ENCODE peak calls at places on chromosomes 12 and 14, in six cellular contexts. One of them, this sample, is unnamed.

GRCh38 chr14:68522510-68523325 is 270.1 kb downstream of the ZFP36L1 start:
- DNase-seq in adrenal gland: no peak
- DNase-seq in tibial nerve: no peak
- DNase-seq in GM12892: no peak
- DNase-seq in A549: no peak
- DNase-seq in heart left ventricle: no peak
- DNase-seq in this sample: no peak

GRCh38 chr12:30515351-30515750 is 180.3 kb downstream of the IPO8 start:
- DNase-seq in heart left ventricle: no peak
- DNase-seq in A549: peak
- DNase-seq in tibial nerve: no peak
- DNase-seq in adrenal gland: no peak
- DNase-seq in GM12892: no peak
- DNase-seq in this sample: no peak

GRCh38 chr14:91420686-91421085 is 3.1 kb upstream of the CCDC88C start:
- DNase-seq in adrenal gland: no peak
- DNase-seq in A549: no peak
- DNase-seq in tibial nerve: no peak
- DNase-seq in heart left ventricle: no peak
- DNase-seq in GM12892: no peak
- DNase-seq in this sample: no peak

GRCh38 chr12:82517027-82517426 is 158.7 kb downstream of the METTL25 start:
- DNase-seq in adrenal gland: no peak
- DNase-seq in GM12892: no peak
- DNase-seq in tibial nerve: no peak
- DNase-seq in heart left ventricle: no peak
- DNase-seq in A549: peak
- DNase-seq in this sample: no peak

GRCh38 chr12:131075611-131076010 is 121.9 kb downstream of the ADGRD1 start:
- DNase-seq in A549: no peak
- DNase-seq in tibial nerve: no peak
- DNase-seq in adrenal gland: no peak
- DNase-seq in heart left ventricle: no peak
- DNase-seq in GM12892: no peak
- DNase-seq in this sample: no peak

GRCh38 chr14:38171197-38171596 is 36.5 kb upstream of the SSTR1 start:
- DNase-seq in heart left ventricle: no peak
- DNase-seq in GM12892: no peak
- DNase-seq in adrenal gland: no peak
- DNase-seq in tibial nerve: no peak
- DNase-seq in A549: no peak
- DNase-seq in this sample: no peak

GRCh38 chr12:25904442-25904841 is 54.0 kb upstream of the RASSF8 start:
- DNase-seq in heart left ventricle: no peak
- DNase-seq in adrenal gland: no peak
- DNase-seq in tibial nerve: no peak
- DNase-seq in GM12892: no peak
- DNase-seq in A549: no peak
- DNase-seq in this sample: no peak

GRCh38 chr12:59834659-59835474 is 239.0 kb downstream of the SLC16A7 start:
- DNase-seq in A549: peak
- DNase-seq in heart left ventricle: no peak
- DNase-seq in tibial nerve: peak
- DNase-seq in adrenal gland: no peak
- DNase-seq in GM12892: no peak
- DNase-seq in this sample: peak

GRCh38 chr12:49133590-49133989 is 2.4 kb upstream of the TUBA1B start:
- DNase-seq in A549: no peak
- DNase-seq in adrenal gland: no peak
- DNase-seq in GM12892: no peak
- DNase-seq in tibial nerve: no peak
- DNase-seq in heart left ventricle: no peak
- DNase-seq in this sample: no peak

GRCh38 chr14:94392510-94392935 is 4.1 kb upstream of the SERPINA1 start:
- DNase-seq in GM12892: no peak
- DNase-seq in tibial nerve: peak
- DNase-seq in heart left ventricle: no peak
- DNase-seq in A549: no peak
- DNase-seq in adrenal gland: peak
- DNase-seq in this sample: no peak

GRCh38 chr14:100104006-100104352 is 38.8 kb downstream of the EVL start:
- DNase-seq in tibial nerve: no peak
- DNase-seq in A549: no peak
- DNase-seq in heart left ventricle: no peak
- DNase-seq in GM12892: no peak
- DNase-seq in adrenal gland: no peak
- DNase-seq in this sample: no peak

GRCh38 chr12:90098132-90098779 is 389.6 kb upstream of the ATP2B1 start:
- DNase-seq in GM12892: no peak
- DNase-seq in A549: peak
- DNase-seq in tibial nerve: no peak
- DNase-seq in heart left ventricle: no peak
- DNase-seq in adrenal gland: no peak
- DNase-seq in this sample: no peak

GRCh38 chr14:50667491-50668007 is 557 bp downstream of the SAV1 start:
- DNase-seq in adrenal gland: peak
- DNase-seq in heart left ventricle: no peak
- DNase-seq in GM12892: peak
- DNase-seq in tibial nerve: no peak
- DNase-seq in A549: no peak
- DNase-seq in this sample: no peak

GRCh38 chr14:32913725-32914124 is 25.0 kb upstream of the NPAS3 start:
- DNase-seq in GM12892: no peak
- DNase-seq in tibial nerve: no peak
- DNase-seq in A549: no peak
- DNase-seq in heart left ventricle: no peak
- DNase-seq in adrenal gland: no peak
- DNase-seq in this sample: no peak

GRCh38 chr12:55995366-55995765 is 1.7 kb upstream of the SUOX start:
- DNase-seq in tibial nerve: no peak
- DNase-seq in adrenal gland: no peak
- DNase-seq in GM12892: no peak
- DNase-seq in A549: no peak
- DNase-seq in heart left ventricle: no peak
- DNase-seq in this sample: no peak

GRCh38 chr14:49640540-49641417 is 5.7 kb upstream of the DNAAF2 start:
- DNase-seq in heart left ventricle: no peak
- DNase-seq in A549: no peak
- DNase-seq in tibial nerve: no peak
- DNase-seq in GM12892: no peak
- DNase-seq in adrenal gland: no peak
- DNase-seq in this sample: peak

GRCh38 chr12:111462134-111462821 is 56.6 kb downstream of the SH2B3 start:
- DNase-seq in adrenal gland: no peak
- DNase-seq in tibial nerve: no peak
- DNase-seq in heart left ventricle: no peak
- DNase-seq in GM12892: no peak
- DNase-seq in A549: no peak
- DNase-seq in this sample: no peak

GRCh38 chr14:97056086-97056485 is 258.9 kb downstream of the VRK1 start:
- DNase-seq in tibial nerve: no peak
- DNase-seq in A549: no peak
- DNase-seq in heart left ventricle: no peak
- DNase-seq in GM12892: no peak
- DNase-seq in adrenal gland: no peak
- DNase-seq in this sample: peak

GRCh38 chr14:57182760-57183503 is 85.8 kb downstream of the EXOC5 start:
- DNase-seq in heart left ventricle: no peak
- DNase-seq in GM12892: no peak
- DNase-seq in adrenal gland: no peak
- DNase-seq in tibial nerve: no peak
- DNase-seq in A549: peak
- DNase-seq in this sample: peak

GRCh38 chr12:70557583-70558263 is 79.5 kb downstream of the PTPRB start:
- DNase-seq in tibial nerve: no peak
- DNase-seq in GM12892: no peak
- DNase-seq in adrenal gland: no peak
- DNase-seq in A549: no peak
- DNase-seq in heart left ventricle: no peak
- DNase-seq in this sample: no peak

GRCh38 chr12:57604454-57605307 is at the start of gene DTX3:
- DNase-seq in A549: no peak
- DNase-seq in heart left ventricle: peak
- DNase-seq in tibial nerve: peak
- DNase-seq in GM12892: peak
- DNase-seq in adrenal gland: peak
- DNase-seq in this sample: no peak

GRCh38 chr14:56119221-56119967 is 1.2 kb downstream of the PELI2 start:
- DNase-seq in heart left ventricle: peak
- DNase-seq in tibial nerve: peak
- DNase-seq in A549: peak
- DNase-seq in GM12892: peak
- DNase-seq in adrenal gland: peak
- DNase-seq in this sample: peak

GRCh38 chr14:52073251-52073650 is 4.4 kb upstream of the NID2 start:
- DNase-seq in GM12892: no peak
- DNase-seq in adrenal gland: no peak
- DNase-seq in heart left ventricle: no peak
- DNase-seq in tibial nerve: no peak
- DNase-seq in A549: no peak
- DNase-seq in this sample: no peak

GRCh38 chr14:52072266-52072780 is 3.5 kb upstream of the NID2 start:
- DNase-seq in tibial nerve: no peak
- DNase-seq in heart left ventricle: no peak
- DNase-seq in adrenal gland: no peak
- DNase-seq in A549: no peak
- DNase-seq in GM12892: no peak
- DNase-seq in this sample: no peak

GRCh38 chr14:52068741-52069616 is at the start of gene NID2:
- DNase-seq in tibial nerve: peak
- DNase-seq in adrenal gland: peak
- DNase-seq in A549: peak
- DNase-seq in heart left ventricle: peak
- DNase-seq in GM12892: no peak
- DNase-seq in this sample: peak

GRCh38 chr14:52069617-52070431 is 965 bp upstream of the NID2 start:
- DNase-seq in tibial nerve: no peak
- DNase-seq in heart left ventricle: no peak
- DNase-seq in A549: no peak
- DNase-seq in adrenal gland: peak
- DNase-seq in GM12892: no peak
- DNase-seq in this sample: no peak

DNA sequence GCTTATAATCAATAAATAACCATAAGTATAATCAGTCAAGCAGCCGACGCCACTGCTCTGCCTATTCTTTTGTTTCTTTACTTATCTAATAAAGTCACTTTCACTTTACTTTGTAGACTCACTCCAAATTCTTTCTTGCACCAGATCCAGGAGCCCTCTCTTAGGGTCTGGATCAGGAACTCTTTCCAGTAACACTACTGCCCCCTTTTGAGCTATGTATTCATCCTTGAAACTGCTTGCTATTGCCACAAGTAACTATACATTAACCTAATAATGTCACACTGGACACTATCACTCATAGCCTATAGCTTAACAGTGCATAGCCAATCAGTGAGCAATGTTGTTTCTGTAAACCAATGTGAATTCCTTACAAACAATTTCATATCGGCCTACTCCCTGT is 2.8 kb upstream of the NID2 start:
- DNase-seq in GM12892: no peak
- DNase-seq in A549: no peak
- DNase-seq in heart left ventricle: no peak
- DNase-seq in adrenal gland: no peak
- DNase-seq in tibial nerve: no peak
- DNase-seq in this sample: peak
- TF ChIP-seq POLR2A in GM12892: no peak
- TF ChIP-seq POLR2A in A549: no peak
- TF ChIP-seq POLR2A in heart left ventricle: no peak
- TF ChIP-seq POLR2A in adrenal gland: no peak
- TF ChIP-seq POLR2A in tibial nerve: no peak
- TF ChIP-seq POLR2A in this sample: no peak

GRCh38 chr14:80663541-80663940 is 278.0 kb downstream of the CEP128 start:
- DNase-seq in tibial nerve: no peak
- DNase-seq in adrenal gland: no peak
- DNase-seq in GM12892: no peak
- DNase-seq in A549: no peak
- DNase-seq in heart left ventricle: no peak
- DNase-seq in this sample: no peak
- TF ChIP-seq POLR2A in tibial nerve: no peak
- TF ChIP-seq POLR2A in adrenal gland: no peak
- TF ChIP-seq POLR2A in GM12892: no peak
- TF ChIP-seq POLR2A in A549: no peak
- TF ChIP-seq POLR2A in heart left ventricle: no peak
- TF ChIP-seq POLR2A in this sample: no peak

DNA sequence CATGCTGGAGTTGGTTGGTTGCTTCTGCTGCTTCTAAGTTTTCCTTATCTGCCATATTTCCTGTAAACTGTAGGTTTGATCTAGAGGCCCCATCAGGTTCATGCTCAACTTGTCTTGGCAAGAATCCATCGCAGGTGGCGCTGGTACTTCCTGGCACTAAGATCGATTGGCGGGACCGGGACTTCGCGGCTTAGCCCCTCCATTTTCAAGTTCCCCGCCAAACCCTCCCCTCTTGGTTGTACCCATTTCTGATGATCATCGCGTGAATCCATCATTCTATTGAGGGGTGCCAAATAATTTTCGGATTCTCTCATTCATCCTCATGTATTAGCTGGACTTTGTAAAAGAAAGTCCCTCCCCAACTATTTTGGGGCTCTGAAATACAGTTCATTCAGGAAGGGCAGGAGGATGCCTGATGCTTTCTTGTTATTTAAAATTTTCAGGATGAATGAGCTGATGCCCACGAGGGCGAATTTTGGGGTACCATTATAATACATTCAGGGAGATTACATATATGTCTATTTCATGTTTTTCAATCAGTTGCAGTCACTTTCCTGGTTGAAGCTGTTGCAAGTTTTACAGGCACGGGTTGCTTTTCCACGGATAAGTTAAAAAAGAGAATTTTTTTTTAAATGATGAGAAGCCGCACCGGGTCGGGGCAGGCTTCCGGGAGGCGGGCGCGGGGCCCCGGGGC is 424 bp upstream of the BRI3BP start:
- DNase-seq in adrenal gland: peak
- DNase-seq in tibial nerve: no peak
- DNase-seq in A549: peak
- DNase-seq in heart left ventricle: no peak
- DNase-seq in GM12892: no peak
- DNase-seq in this sample: peak
- TF ChIP-seq POLR2A in adrenal gland: no peak
- TF ChIP-seq POLR2A in tibial nerve: no peak
- TF ChIP-seq POLR2A in A549: peak
- TF ChIP-seq POLR2A in heart left ventricle: no peak
- TF ChIP-seq POLR2A in GM12892: no peak
- TF ChIP-seq POLR2A in this sample: no peak

GRCh38 chr14:52703664-52704063 is 3.3 kb upstream of the PSMC6 start:
- DNase-seq in A549: no peak
- DNase-seq in tibial nerve: no peak
- DNase-seq in GM12892: no peak
- DNase-seq in heart left ventricle: no peak
- DNase-seq in adrenal gland: no peak
- DNase-seq in this sample: no peak

GRCh38 chr14:52706724-52707706 is at the start of gene PSMC6:
- DNase-seq in GM12892: peak
- DNase-seq in heart left ventricle: peak
- DNase-seq in tibial nerve: peak
- DNase-seq in adrenal gland: peak
- DNase-seq in A549: peak
- DNase-seq in this sample: peak

GRCh38 chr14:52701223-52701622 is 5.8 kb upstream of the PSMC6 start:
- DNase-seq in A549: peak
- DNase-seq in heart left ventricle: no peak
- DNase-seq in tibial nerve: no peak
- DNase-seq in adrenal gland: no peak
- DNase-seq in GM12892: no peak
- DNase-seq in this sample: no peak

GRCh38 chr14:52703225-52703624 is 3.8 kb upstream of the PSMC6 start:
- DNase-seq in GM12892: no peak
- DNase-seq in heart left ventricle: no peak
- DNase-seq in tibial nerve: no peak
- DNase-seq in adrenal gland: peak
- DNase-seq in A549: peak
- DNase-seq in this sample: no peak

GRCh38 chr14:52706286-52706685 is 714 bp upstream of the PSMC6 start:
- DNase-seq in heart left ventricle: no peak
- DNase-seq in GM12892: no peak
- DNase-seq in adrenal gland: no peak
- DNase-seq in A549: peak
- DNase-seq in tibial nerve: no peak
- DNase-seq in this sample: peak
- TF ChIP-seq POLR2A in heart left ventricle: no peak
- TF ChIP-seq POLR2A in GM12892: no peak
- TF ChIP-seq POLR2A in adrenal gland: no peak
- TF ChIP-seq POLR2A in A549: no peak
- TF ChIP-seq POLR2A in tibial nerve: no peak
- TF ChIP-seq POLR2A in this sample: no peak

This sample was measured in erythroblast.